ENCODE peak calls at places on chromosomes 16 and 17, in six cellular contexts. L is right lobe of liver, T is GM19239, Z is NCI-H510A treated with DMSO at 0.1 percent for 48 hours, N is ACHN, G is hypothalamus. C is an unnamed sample.

GRCh38 chr17:79251824-79252223 is 177.2 kb downstream of the ENGASE start:
- DNase-seq in L (no peak), T (no peak), Z (no peak), N (no peak), G (no peak), C (no peak)

GRCh38 chr16:4515611-4516233 is 22.9 kb downstream of the CDIP1 start:
- DNase-seq in L (no peak), T (no peak), Z (no peak), N (no peak), G (no peak), C (no peak)

GRCh38 chr17:1764274-1764673 is 2.4 kb downstream of the SERPINF1 start:
- DNase-seq in L (peak), T (peak), Z (no peak), N (no peak), G (no peak), C (peak)

GRCh38 chr16:64950262-64950661 is 171.6 kb downstream of the CDH11 start:
- DNase-seq in L (no peak), T (no peak), Z (no peak), N (no peak), G (no peak), C (no peak)

GRCh38 chr17:1829189-1829578 is 518 bp downstream of the SMYD4 start:
- DNase-seq in L (peak), T (no peak), Z (no peak), N (no peak), G (peak), C (no peak)

GRCh38 chr17:63446981-63447687 is 1.0 kb upstream of the CYB561 start:
- DNase-seq in L (no peak), T (no peak), Z (peak), N (no peak), G (no peak), C (no peak)

GRCh38 chr16:35687781-35688180 is 2228.4 kb downstream of the TP53TG3F start:
- DNase-seq in L (no peak), T (no peak), Z (no peak), N (no peak), G (no peak), C (no peak)

GRCh38 chr17:27985306-27985705 is 57.2 kb upstream of the NLK start:
- DNase-seq in L (peak), T (no peak), Z (no peak), N (no peak), G (no peak), C (no peak)

GRCh38 chr17:68200689-68201424 is 47.0 kb upstream of the AMZ2 start:
- DNase-seq in L (peak), T (peak), Z (peak), N (peak), G (peak), C (no peak)

GRCh38 chr17:82184761-82185160 is 27.9 kb downstream of the CCDC57 start:
- DNase-seq in L (no peak), T (no peak), Z (no peak), N (no peak), G (no peak), C (no peak)

GRCh38 chr17:79427621-79428539 is 183.0 kb downstream of the RBFOX3 start:
- DNase-seq in L (no peak), T (no peak), Z (no peak), N (no peak), G (no peak), C (no peak)

GRCh38 chr17:70159980-70160379 is 9.4 kb upstream of the KCNJ2 start:
- DNase-seq in L (no peak), T (no peak), Z (no peak), N (no peak), G (no peak), C (no peak)

GRCh38 chr17:6910987-6911603 is 79.6 kb upstream of the TEKT1 start:
- DNase-seq in L (no peak), T (no peak), Z (peak), N (peak), G (no peak), C (no peak)